ENCODE peak calls at places on chromosome 10, in nine cellular contexts. Y is activated gamma-delta T cell treated with anti-CD3 and anti-CD28 coated beads, Interleukin-2, amount 50 U/mL, for 16 hours; Q is activated T-cell treated with anti-CD3 and anti-CD28 coated beads for 1 hour; X is fibroblast of pulmonary artery; P is Kasumi-1; N is EH; Z is H1; E is T-helper 2 cell; M is amniotic stem cell. I is an unnamed sample.

GRCh38 chr10:121454776-121455175 is 143.5 kb downstream of the FGFR2 start:
- DNase-seq in M (no peak), X (no peak), N (no peak), Y (no peak), P (no peak), E (no peak), Q (no peak), Z (no peak), I (no peak)

GRCh38 chr10:132260083-132260482 is 47.7 kb downstream of the STK32C start:
- DNase-seq in Q (no peak), X (no peak), Z (no peak), N (no peak), E (no peak), M (no peak), Y (no peak), P (no peak), I (no peak)

GRCh38 chr10:129550111-129550510 is 83.1 kb downstream of the MGMT start:
- DNase-seq in P (no peak), Y (no peak), X (no peak), E (no peak), Q (no peak), M (no peak), N (no peak), Z (no peak), I (no peak)

GRCh38 chr10:102735065-102735562 is 8.6 kb upstream of the WBP1L start:
- DNase-seq in E (no peak), Z (no peak), P (no peak), X (no peak), Q (no peak), N (peak; percentile 21), Y (no peak), M (no peak), I (no peak)

GRCh38 chr10:131804551-131805295 is 96.1 kb upstream of the PPP2R2D start:
- DNase-seq in X (no peak), Y (no peak), M (no peak), Z (peak; percentile 31), Q (no peak), N (no peak), P (no peak), E (no peak), I (no peak)

GRCh38 chr10:50033481-50033880 is 34.3 kb upstream of the WASHC2A start:
- DNase-seq in Y (no peak), Q (no peak), Z (no peak), P (no peak), E (no peak), N (peak; percentile 65), X (peak; percentile 21), M (no peak), I (no peak)

GRCh38 chr10:104449402-104449801 is 95.8 kb downstream of the CFAP58 start:
- DNase-seq in Y (no peak), Z (no peak), Q (no peak), X (no peak), P (no peak), N (peak; percentile 85), M (peak; percentile 11), E (peak; percentile 43), I (no peak)

GRCh38 chr10:5692476-5693358 is 8.1 kb downstream of the TASOR2 start:
- DNase-seq in Y (peak; percentile 54), P (peak; percentile 76), Q (peak; percentile 44), Z (peak; percentile 78), M (no peak), E (peak; percentile 72), N (peak; percentile 25), X (peak; percentile 45), I (no peak)

GRCh38 chr10:47031251-47031952 is 120.2 kb downstream of the PTPN20 start:
- DNase-seq in E (peak; percentile 27), X (no peak), Z (peak; percentile 45), N (peak; percentile 25), Q (no peak), P (no peak), M (no peak), Y (no peak), I (no peak)

GRCh38 chr10:72334196-72334831 is 20.4 kb downstream of the DNAJB12 start:
- DNase-seq in M (no peak), N (no peak), X (peak; percentile 86), Z (peak; percentile 57), Y (no peak), E (no peak), P (no peak), Q (no peak), I (no peak)

GRCh38 chr10:68560916-68561691 is 967 bp downstream of the TET1 start:
- DNase-seq in Y (no peak), E (no peak), N (peak; percentile 56), Q (no peak), Z (peak; percentile 64), M (no peak), P (peak; percentile 67), X (no peak), I (no peak)

GRCh38 chr10:93468532-93469213 is 13.5 kb downstream of the MYOF start:
- DNase-seq in P (no peak), Q (no peak), Y (no peak), M (peak; percentile 86), N (peak; percentile 98), Z (no peak), X (peak; percentile 91), E (no peak), I (no peak)

GRCh38 chr10:110432084-110432483 is 65.6 kb upstream of the DUSP5 start:
- DNase-seq in Z (no peak), Y (no peak), E (no peak), N (no peak), M (no peak), Q (no peak), P (no peak), X (no peak), I (no peak)

GRCh38 chr10:58740620-58741369 is 228.1 kb downstream of the BICC1 start:
- DNase-seq in M (no peak), N (no peak), Y (no peak), Z (no peak), Q (no peak), P (no peak), E (no peak), X (no peak), I (no peak)

GRCh38 chr10:48453451-48454301 is 147.2 kb downstream of the MAPK8 start:
- DNase-seq in N (no peak), E (no peak), P (no peak), X (no peak), Q (no peak), M (no peak), Z (peak; percentile 35), Y (no peak), I (no peak)

GRCh38 chr10:124576526-124577420 is 115.2 kb downstream of the LHPP start:
- DNase-seq in Y (no peak), E (no peak), Q (no peak), M (no peak), Z (no peak), P (no peak), X (no peak), N (no peak), I (no peak)

GRCh38 chr10:111974325-111974724 is 209.2 kb downstream of the GPAM start:
- DNase-seq in Y (no peak), X (no peak), M (no peak), Q (no peak), Z (no peak), P (no peak), N (no peak), E (no peak), I (no peak)

GRCh38 chr10:117002206-117002605 is 2.8 kb downstream of the SHTN1 start:
- DNase-seq in M (no peak), Z (no peak), N (no peak), E (no peak), Y (no peak), P (no peak), Q (no peak), X (no peak), I (no peak)

GRCh38 chr10:44300666-44301649 is 83.9 kb downstream of the CXCL12 start:
- DNase-seq in P (no peak), Z (no peak), Q (no peak), Y (no peak), E (peak; percentile 51), X (peak; percentile 68), M (peak; percentile 93), N (peak; percentile 100), I (no peak)

GRCh38 chr10:117373848-117374505 is 1.3 kb downstream of the PDZD8 start:
- DNase-seq in P (peak; percentile 84), E (peak; percentile 59), N (peak; percentile 61), M (no peak), Q (no peak), X (peak; percentile 60), Z (no peak), Y (peak; percentile 30), I (peak; percentile 74)

GRCh38 chr10:93080350-93081046 is 6.8 kb downstream of the CYP26A1 start:
- DNase-seq in P (peak; percentile 74), E (peak; percentile 39), Z (peak; percentile 85), Y (peak; percentile 20), M (no peak), N (peak; percentile 78), X (peak; percentile 52), Q (peak; percentile 35), I (peak; percentile 45)

GRCh38 chr10:71696635-71697326 is 22.8 kb downstream of the C10orf105 start:
- DNase-seq in N (peak; percentile 45), Z (peak; percentile 95), X (peak; percentile 26), M (no peak), Y (peak; percentile 35), Q (peak; percentile 66), E (peak; percentile 51), P (peak; percentile 74), I (peak; percentile 63)

GRCh38 chr10:47296941-47297340 is 3.1 kb upstream of the GDF10 start:
- DNase-seq in X (no peak), M (no peak), N (no peak), Y (no peak), Z (no peak), P (no peak), E (no peak), Q (no peak), I (no peak)